ENCODE peak calls at places on chromosomes 5 and 9, in six cellular contexts. Z is A673, I is neural progenitor cell, S is H1, J is heart right ventricle, Y is esophagus squamous epithelium. D is an unnamed sample. For H3K4me1, the result is how much of the 10 kb centered on the place peaks cover.

GRCh38 chr9:131701789-131702337 is 38.0 kb downstream of the RAPGEF1 start:
- DNase-seq in Y (no peak), Z (peak), S (no peak), J (no peak), I (no peak), D (no peak)

GRCh38 chr5:76943006-76943405 is 9.8 kb upstream of the CRHBP start:
- DNase-seq in S (no peak), J (no peak), Z (no peak), Y (no peak), I (no peak), D (no peak)

GRCh38 chr5:78985407-78986223 is 505 bp upstream of the ARSB start:
- DNase-seq in Y (no peak), J (peak), Z (no peak), I (peak), S (no peak), D (peak)

GRCh38 chr9:88535226-88535931 is 401 bp downstream of the NXNL2 start:
- DNase-seq in I (peak), Z (no peak), J (no peak), S (no peak), Y (no peak), D (peak)

GRCh38 chr9:70263421-70263820 is 4.6 kb downstream of the SMC5 start:
- DNase-seq in I (no peak), Z (no peak), S (no peak), Y (no peak), J (no peak), D (no peak)

GRCh38 chr9:131418143-131419028 is 24.5 kb downstream of the PRRC2B start:
- DNase-seq in J (no peak), Z (peak), Y (no peak), I (peak), S (no peak), D (no peak)

GRCh38 chr5:151002250-151002649 is 18.1 kb upstream of the GPX3 start:
- DNase-seq in Z (peak), J (peak), S (peak), Y (no peak), I (peak), D (no peak)

GRCh38 chr5:83844320-83845068 is 123.8 kb upstream of the HAPLN1 start:
- DNase-seq in J (no peak), S (no peak), I (no peak), Z (no peak), Y (no peak), D (no peak)

GRCh38 chr5:124649548-124650501 is 96.6 kb downstream of the ZNF608 start:
- DNase-seq in Y (peak), S (no peak), I (no peak), J (peak), Z (peak), D (peak)

GRCh38 chr5:136016945-136017530 is 11.8 kb upstream of the TGFBI start:
- DNase-seq in Z (peak), Y (no peak), J (no peak), S (no peak), I (no peak), D (no peak)

GRCh38 chr9:133060417-133060841 is 1.4 kb upstream of the CEL start:
- DNase-seq in S (no peak), Y (no peak), Z (no peak), J (no peak), I (no peak), D (no peak)

GRCh38 chr5:154253807-154254206 is 63.3 kb downstream of the GALNT10 start:
- DNase-seq in J (no peak), Z (no peak), S (no peak), I (no peak), Y (no peak), D (no peak)

GRCh38 chr5:169801324-169801777 is 164.3 kb downstream of the DOCK2 start:
- DNase-seq in Z (peak), I (no peak), Y (no peak), S (no peak), J (no peak), D (no peak)

GRCh38 chr5:32961066-32961429 is 249.9 kb downstream of the NPR3 start:
- DNase-seq in Y (no peak), S (no peak), Z (no peak), J (no peak), I (no peak), D (no peak)

GRCh38 chr9:112279501-112279900 is 53.9 kb downstream of the PTBP3 start:
- DNase-seq in J (no peak), I (no peak), Y (no peak), Z (no peak), S (no peak), D (no peak)

GRCh38 chr9:93091056-93091452 is 5.0 kb upstream of the CARD19 start:
- DNase-seq in S (no peak), J (no peak), I (no peak), Z (no peak), Y (no peak), D (peak)
- H3K4me1 ChIP-seq in S (under half), J (under half), I (under half), Z (under half), Y (under half), D (under half)

GRCh38 chr9:96232539-96233241 is 69.3 kb downstream of the HSD17B3 start:
- DNase-seq in I (peak), Z (peak), J (peak), S (no peak), Y (no peak), D (peak)
- TF ChIP-seq CTCF in I (peak), Z (peak), J (peak), S (peak), Y (peak), D (peak)

DNA sequence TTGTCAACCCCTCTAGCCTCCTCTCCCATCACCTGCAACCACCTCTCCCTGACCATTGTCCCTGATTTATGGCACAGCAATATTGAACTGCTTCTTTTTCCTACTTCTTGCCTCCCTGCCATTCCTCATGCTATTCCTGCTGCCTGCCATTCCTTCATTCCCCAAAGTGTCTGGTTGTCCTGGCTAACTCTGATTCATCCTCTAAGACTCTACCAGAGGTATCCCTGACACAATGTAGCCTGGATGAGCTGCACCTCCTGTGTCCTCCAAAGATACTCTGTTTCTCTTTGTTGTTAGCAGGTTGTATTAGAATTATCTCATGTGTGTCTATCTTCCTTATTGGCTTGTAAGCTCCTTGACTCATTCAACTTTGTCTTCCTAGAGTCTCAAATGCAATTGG is 53.5 kb upstream of the PTPN3 start:
- DNase-seq in J (no peak), Z (no peak), Y (no peak), I (no peak), S (no peak), D (no peak)
- H3K4me1 ChIP-seq in J (under half), Z (under half), Y (under half), I (under half), S (under half), D (under half)

DNA sequence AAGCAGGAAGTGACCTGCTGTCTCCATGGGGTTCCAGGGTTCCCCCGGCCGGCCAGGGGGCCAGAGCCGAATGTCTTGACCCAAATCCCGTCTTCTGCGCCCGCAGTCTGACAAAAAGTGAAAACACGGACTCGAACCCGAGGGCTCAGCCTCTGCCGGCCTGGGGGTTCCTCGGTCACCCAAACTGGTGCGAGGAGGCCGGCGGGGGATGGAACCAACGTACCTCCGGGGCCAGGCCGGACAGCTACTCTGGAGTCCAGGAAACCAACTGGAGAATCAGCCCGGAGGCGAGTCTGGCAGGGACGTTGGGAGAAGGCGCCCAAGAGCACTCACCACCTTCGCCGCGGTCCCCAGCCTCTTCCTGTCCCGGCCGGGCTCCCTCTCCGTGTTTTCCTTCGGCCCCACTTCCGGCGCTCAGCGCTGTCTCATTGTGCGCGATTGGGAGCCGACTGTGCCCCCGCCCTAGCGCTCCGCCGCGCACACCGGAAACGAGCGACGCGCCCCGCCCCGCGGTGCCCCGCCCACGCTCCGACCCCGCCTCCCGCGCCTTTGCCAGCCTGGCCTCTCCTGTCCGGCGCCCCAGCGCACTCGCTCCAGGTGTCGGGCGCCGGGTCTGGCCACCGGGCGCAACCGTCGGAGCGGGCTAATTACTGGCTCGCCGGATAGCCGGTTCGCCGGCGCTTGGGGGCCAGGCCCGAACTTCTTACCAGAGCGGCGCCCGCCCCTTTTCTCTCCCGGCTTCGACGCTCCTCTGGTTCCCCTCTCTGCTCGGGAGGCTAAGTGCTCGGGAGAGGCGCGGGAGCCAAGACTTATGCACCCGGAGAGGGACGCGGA is at the start of gene TUT7:
- DNase-seq in J (peak), I (peak), S (peak), Y (peak), Z (peak), D (peak)
- TF ChIP-seq CTCF in J (no peak), I (no peak), S (no peak), Y (no peak), Z (no peak), D (no peak)

GRCh38 chr5:96975656-96976055 is 39.8 kb downstream of the LNPEP start:
- DNase-seq in S (no peak), Y (no peak), I (no peak), J (no peak), Z (no peak), D (no peak)

GRCh38 chr5:96969401-96969800 is 33.5 kb downstream of the LNPEP start:
- DNase-seq in Z (no peak), S (no peak), I (no peak), Y (no peak), J (no peak), D (no peak)

GRCh38 chr5:96968614-96969013 is 32.7 kb downstream of the LNPEP start:
- DNase-seq in Y (no peak), J (no peak), S (no peak), I (no peak), Z (peak), D (no peak)

GRCh38 chr5:96973561-96974401 is 37.9 kb downstream of the LNPEP start:
- DNase-seq in Z (no peak), J (no peak), Y (no peak), I (no peak), S (no peak), D (no peak)

GRCh38 chr5:96972599-96973334 is 36.9 kb downstream of the LNPEP start:
- DNase-seq in S (no peak), Z (no peak), Y (no peak), I (no peak), J (no peak), D (no peak)
- H3K4me1 ChIP-seq in S (under half), Z (half or more), Y (under half), I (under half), J (half or more), D (under half)

GRCh38 chr9:135592331-135592590 is 30.7 kb downstream of the PAEP start:
- DNase-seq in I (no peak), Z (no peak), Y (no peak), S (no peak), J (no peak), D (no peak)
- TF ChIP-seq CTCF in I (no peak), Z (no peak), Y (no peak), S (no peak), J (no peak), D (no peak)